ENCODE peak calls at places on chromosomes 7 and 10, in six cellular contexts. One of them, this sample, is unnamed.

GRCh38 chr7:12839508-12840153 is 152.2 kb downstream of the ARL4A start:
- DNase-seq in stimulated activated CD4-positive, alpha-beta T cell treated with anti-CD3 and anti-CD28 coated beads, TNF-alpha, amount 100 ng/mL, for 1 hour: no peak
- DNase-seq in psoas muscle: no peak
- DNase-seq in uterus: no peak
- DNase-seq in posterior cingulate gyrus: no peak
- DNase-seq in activated CD8-positive, alpha-beta memory T cell treated with anti-CD3 and anti-CD28 coated beads for 24 hours: no peak
- DNase-seq in this sample: no peak

GRCh38 chr7:140581411-140581810 is 59.2 kb downstream of the DENND2A start:
- DNase-seq in psoas muscle: no peak
- DNase-seq in uterus: no peak
- DNase-seq in stimulated activated CD4-positive, alpha-beta T cell treated with anti-CD3 and anti-CD28 coated beads, TNF-alpha, amount 100 ng/mL, for 1 hour: no peak
- DNase-seq in activated CD8-positive, alpha-beta memory T cell treated with anti-CD3 and anti-CD28 coated beads for 24 hours: no peak
- DNase-seq in posterior cingulate gyrus: peak
- DNase-seq in this sample: no peak

GRCh38 chr7:21326916-21327315 is 101.0 kb upstream of the SP4 start:
- DNase-seq in stimulated activated CD4-positive, alpha-beta T cell treated with anti-CD3 and anti-CD28 coated beads, TNF-alpha, amount 100 ng/mL, for 1 hour: no peak
- DNase-seq in uterus: no peak
- DNase-seq in posterior cingulate gyrus: no peak
- DNase-seq in activated CD8-positive, alpha-beta memory T cell treated with anti-CD3 and anti-CD28 coated beads for 24 hours: no peak
- DNase-seq in psoas muscle: no peak
- DNase-seq in this sample: no peak

GRCh38 chr7:82624965-82625364 is 181.4 kb upstream of the CACNA2D1 start:
- DNase-seq in stimulated activated CD4-positive, alpha-beta T cell treated with anti-CD3 and anti-CD28 coated beads, TNF-alpha, amount 100 ng/mL, for 1 hour: no peak
- DNase-seq in uterus: no peak
- DNase-seq in posterior cingulate gyrus: no peak
- DNase-seq in psoas muscle: no peak
- DNase-seq in activated CD8-positive, alpha-beta memory T cell treated with anti-CD3 and anti-CD28 coated beads for 24 hours: no peak
- DNase-seq in this sample: no peak

GRCh38 chr10:99958287-99958686 is 51.5 kb downstream of the DNMBP start:
- DNase-seq in posterior cingulate gyrus: no peak
- DNase-seq in activated CD8-positive, alpha-beta memory T cell treated with anti-CD3 and anti-CD28 coated beads for 24 hours: no peak
- DNase-seq in stimulated activated CD4-positive, alpha-beta T cell treated with anti-CD3 and anti-CD28 coated beads, TNF-alpha, amount 100 ng/mL, for 1 hour: no peak
- DNase-seq in psoas muscle: no peak
- DNase-seq in uterus: no peak
- DNase-seq in this sample: no peak

GRCh38 chr10:90742189-90742588 is 115.7 kb downstream of the HTR7 start:
- DNase-seq in stimulated activated CD4-positive, alpha-beta T cell treated with anti-CD3 and anti-CD28 coated beads, TNF-alpha, amount 100 ng/mL, for 1 hour: no peak
- DNase-seq in uterus: no peak
- DNase-seq in psoas muscle: no peak
- DNase-seq in activated CD8-positive, alpha-beta memory T cell treated with anti-CD3 and anti-CD28 coated beads for 24 hours: no peak
- DNase-seq in posterior cingulate gyrus: no peak
- DNase-seq in this sample: no peak

GRCh38 chr7:81715984-81716588 is 53.8 kb downstream of the HGF start:
- DNase-seq in activated CD8-positive, alpha-beta memory T cell treated with anti-CD3 and anti-CD28 coated beads for 24 hours: no peak
- DNase-seq in posterior cingulate gyrus: no peak
- DNase-seq in stimulated activated CD4-positive, alpha-beta T cell treated with anti-CD3 and anti-CD28 coated beads, TNF-alpha, amount 100 ng/mL, for 1 hour: no peak
- DNase-seq in uterus: no peak
- DNase-seq in psoas muscle: no peak
- DNase-seq in this sample: no peak

GRCh38 chr7:130912086-130912909 is 178.3 kb upstream of the KLF14 start:
- DNase-seq in psoas muscle: no peak
- DNase-seq in uterus: no peak
- DNase-seq in activated CD8-positive, alpha-beta memory T cell treated with anti-CD3 and anti-CD28 coated beads for 24 hours: peak
- DNase-seq in posterior cingulate gyrus: no peak
- DNase-seq in stimulated activated CD4-positive, alpha-beta T cell treated with anti-CD3 and anti-CD28 coated beads, TNF-alpha, amount 100 ng/mL, for 1 hour: no peak
- DNase-seq in this sample: no peak

GRCh38 chr10:12241810-12242529 is 46.0 kb downstream of the CDC123 start:
- DNase-seq in posterior cingulate gyrus: no peak
- DNase-seq in stimulated activated CD4-positive, alpha-beta T cell treated with anti-CD3 and anti-CD28 coated beads, TNF-alpha, amount 100 ng/mL, for 1 hour: no peak
- DNase-seq in psoas muscle: no peak
- DNase-seq in uterus: no peak
- DNase-seq in activated CD8-positive, alpha-beta memory T cell treated with anti-CD3 and anti-CD28 coated beads for 24 hours: peak
- DNase-seq in this sample: no peak

GRCh38 chr10:123771877-123772644 is 105.9 kb downstream of the GPR26 start:
- DNase-seq in uterus: no peak
- DNase-seq in stimulated activated CD4-positive, alpha-beta T cell treated with anti-CD3 and anti-CD28 coated beads, TNF-alpha, amount 100 ng/mL, for 1 hour: no peak
- DNase-seq in posterior cingulate gyrus: no peak
- DNase-seq in activated CD8-positive, alpha-beta memory T cell treated with anti-CD3 and anti-CD28 coated beads for 24 hours: no peak
- DNase-seq in psoas muscle: no peak
- DNase-seq in this sample: no peak

GRCh38 chr10:119541459-119542356 is 811 bp downstream of the RGS10 start:
- DNase-seq in stimulated activated CD4-positive, alpha-beta T cell treated with anti-CD3 and anti-CD28 coated beads, TNF-alpha, amount 100 ng/mL, for 1 hour: peak
- DNase-seq in activated CD8-positive, alpha-beta memory T cell treated with anti-CD3 and anti-CD28 coated beads for 24 hours: peak
- DNase-seq in psoas muscle: peak
- DNase-seq in posterior cingulate gyrus: no peak
- DNase-seq in uterus: peak
- DNase-seq in this sample: no peak

GRCh38 chr7:108515636-108516035 is 10.3 kb downstream of the PNPLA8 start:
- DNase-seq in activated CD8-positive, alpha-beta memory T cell treated with anti-CD3 and anti-CD28 coated beads for 24 hours: no peak
- DNase-seq in psoas muscle: no peak
- DNase-seq in uterus: no peak
- DNase-seq in posterior cingulate gyrus: no peak
- DNase-seq in stimulated activated CD4-positive, alpha-beta T cell treated with anti-CD3 and anti-CD28 coated beads, TNF-alpha, amount 100 ng/mL, for 1 hour: no peak
- DNase-seq in this sample: no peak

GRCh38 chr10:6164271-6165095 is 38.2 kb upstream of the PFKFB3 start:
- DNase-seq in stimulated activated CD4-positive, alpha-beta T cell treated with anti-CD3 and anti-CD28 coated beads, TNF-alpha, amount 100 ng/mL, for 1 hour: no peak
- DNase-seq in uterus: no peak
- DNase-seq in psoas muscle: no peak
- DNase-seq in posterior cingulate gyrus: peak
- DNase-seq in activated CD8-positive, alpha-beta memory T cell treated with anti-CD3 and anti-CD28 coated beads for 24 hours: peak
- DNase-seq in this sample: no peak

GRCh38 chr7:51369746-51370145 is 53.1 kb upstream of the COBL start:
- DNase-seq in posterior cingulate gyrus: no peak
- DNase-seq in stimulated activated CD4-positive, alpha-beta T cell treated with anti-CD3 and anti-CD28 coated beads, TNF-alpha, amount 100 ng/mL, for 1 hour: no peak
- DNase-seq in psoas muscle: no peak
- DNase-seq in uterus: no peak
- DNase-seq in activated CD8-positive, alpha-beta memory T cell treated with anti-CD3 and anti-CD28 coated beads for 24 hours: no peak
- DNase-seq in this sample: no peak

GRCh38 chr10:77173615-77174461 is 463.8 kb downstream of the KCNMA1 start:
- DNase-seq in activated CD8-positive, alpha-beta memory T cell treated with anti-CD3 and anti-CD28 coated beads for 24 hours: peak
- DNase-seq in posterior cingulate gyrus: peak
- DNase-seq in uterus: peak
- DNase-seq in psoas muscle: peak
- DNase-seq in stimulated activated CD4-positive, alpha-beta T cell treated with anti-CD3 and anti-CD28 coated beads, TNF-alpha, amount 100 ng/mL, for 1 hour: peak
- DNase-seq in this sample: peak

GRCh38 chr10:44974628-44975431 is 3.8 kb downstream of the DEPP1 start:
- DNase-seq in psoas muscle: peak
- DNase-seq in posterior cingulate gyrus: peak
- DNase-seq in activated CD8-positive, alpha-beta memory T cell treated with anti-CD3 and anti-CD28 coated beads for 24 hours: peak
- DNase-seq in uterus: peak
- DNase-seq in stimulated activated CD4-positive, alpha-beta T cell treated with anti-CD3 and anti-CD28 coated beads, TNF-alpha, amount 100 ng/mL, for 1 hour: peak
- DNase-seq in this sample: peak

GRCh38 chr7:142885311-142886230 is at the start of gene TRPV6:
- DNase-seq in activated CD8-positive, alpha-beta memory T cell treated with anti-CD3 and anti-CD28 coated beads for 24 hours: no peak
- DNase-seq in uterus: no peak
- DNase-seq in stimulated activated CD4-positive, alpha-beta T cell treated with anti-CD3 and anti-CD28 coated beads, TNF-alpha, amount 100 ng/mL, for 1 hour: no peak
- DNase-seq in psoas muscle: no peak
- DNase-seq in posterior cingulate gyrus: peak
- DNase-seq in this sample: no peak

GRCh38 chr10:80878330-80878729 is 340.6 kb downstream of the SH2D4B start:
- DNase-seq in posterior cingulate gyrus: no peak
- DNase-seq in activated CD8-positive, alpha-beta memory T cell treated with anti-CD3 and anti-CD28 coated beads for 24 hours: no peak
- DNase-seq in stimulated activated CD4-positive, alpha-beta T cell treated with anti-CD3 and anti-CD28 coated beads, TNF-alpha, amount 100 ng/mL, for 1 hour: no peak
- DNase-seq in psoas muscle: no peak
- DNase-seq in uterus: no peak
- DNase-seq in this sample: no peak

GRCh38 chr10:22550732-22551131 is 163.6 kb downstream of the PIP4K2A start:
- DNase-seq in activated CD8-positive, alpha-beta memory T cell treated with anti-CD3 and anti-CD28 coated beads for 24 hours: peak
- DNase-seq in stimulated activated CD4-positive, alpha-beta T cell treated with anti-CD3 and anti-CD28 coated beads, TNF-alpha, amount 100 ng/mL, for 1 hour: peak
- DNase-seq in uterus: peak
- DNase-seq in psoas muscle: peak
- DNase-seq in posterior cingulate gyrus: peak
- DNase-seq in this sample: peak

GRCh38 chr10:60978287-60979115 is 34.5 kb upstream of the RHOBTB1 start:
- DNase-seq in stimulated activated CD4-positive, alpha-beta T cell treated with anti-CD3 and anti-CD28 coated beads, TNF-alpha, amount 100 ng/mL, for 1 hour: no peak
- DNase-seq in psoas muscle: no peak
- DNase-seq in activated CD8-positive, alpha-beta memory T cell treated with anti-CD3 and anti-CD28 coated beads for 24 hours: no peak
- DNase-seq in posterior cingulate gyrus: no peak
- DNase-seq in uterus: no peak
- DNase-seq in this sample: no peak

GRCh38 chr10:28326516-28327493 is 23.9 kb upstream of the MPP7 start:
- DNase-seq in psoas muscle: no peak
- DNase-seq in stimulated activated CD4-positive, alpha-beta T cell treated with anti-CD3 and anti-CD28 coated beads, TNF-alpha, amount 100 ng/mL, for 1 hour: no peak
- DNase-seq in activated CD8-positive, alpha-beta memory T cell treated with anti-CD3 and anti-CD28 coated beads for 24 hours: peak
- DNase-seq in posterior cingulate gyrus: no peak
- DNase-seq in uterus: peak
- DNase-seq in this sample: no peak

GRCh38 chr7:139799586-139799985 is 21.8 kb upstream of the HIPK2 start:
- DNase-seq in stimulated activated CD4-positive, alpha-beta T cell treated with anti-CD3 and anti-CD28 coated beads, TNF-alpha, amount 100 ng/mL, for 1 hour: no peak
- DNase-seq in psoas muscle: no peak
- DNase-seq in posterior cingulate gyrus: peak
- DNase-seq in activated CD8-positive, alpha-beta memory T cell treated with anti-CD3 and anti-CD28 coated beads for 24 hours: no peak
- DNase-seq in uterus: no peak
- DNase-seq in this sample: no peak

GRCh38 chr10:65793738-65794425 is 1132.0 kb upstream of the LRRTM3 start:
- DNase-seq in posterior cingulate gyrus: no peak
- DNase-seq in stimulated activated CD4-positive, alpha-beta T cell treated with anti-CD3 and anti-CD28 coated beads, TNF-alpha, amount 100 ng/mL, for 1 hour: no peak
- DNase-seq in psoas muscle: no peak
- DNase-seq in uterus: no peak
- DNase-seq in activated CD8-positive, alpha-beta memory T cell treated with anti-CD3 and anti-CD28 coated beads for 24 hours: no peak
- DNase-seq in this sample: no peak

GRCh38 chr7:142409471-142409870 is 151.6 kb upstream of the PRSS58 start:
- DNase-seq in posterior cingulate gyrus: no peak
- DNase-seq in activated CD8-positive, alpha-beta memory T cell treated with anti-CD3 and anti-CD28 coated beads for 24 hours: no peak
- DNase-seq in uterus: no peak
- DNase-seq in stimulated activated CD4-positive, alpha-beta T cell treated with anti-CD3 and anti-CD28 coated beads, TNF-alpha, amount 100 ng/mL, for 1 hour: no peak
- DNase-seq in psoas muscle: no peak
- DNase-seq in this sample: no peak

GRCh38 chr7:47565841-47566240 is 16.1 kb downstream of the TNS3 start:
- DNase-seq in posterior cingulate gyrus: peak
- DNase-seq in activated CD8-positive, alpha-beta memory T cell treated with anti-CD3 and anti-CD28 coated beads for 24 hours: no peak
- DNase-seq in uterus: no peak
- DNase-seq in psoas muscle: no peak
- DNase-seq in stimulated activated CD4-positive, alpha-beta T cell treated with anti-CD3 and anti-CD28 coated beads, TNF-alpha, amount 100 ng/mL, for 1 hour: no peak
- DNase-seq in this sample: no peak

GRCh38 chr10:3948843-3949242 is 163.8 kb upstream of the KLF6 start:
- DNase-seq in uterus: peak
- DNase-seq in activated CD8-positive, alpha-beta memory T cell treated with anti-CD3 and anti-CD28 coated beads for 24 hours: peak
- DNase-seq in psoas muscle: peak
- DNase-seq in stimulated activated CD4-positive, alpha-beta T cell treated with anti-CD3 and anti-CD28 coated beads, TNF-alpha, amount 100 ng/mL, for 1 hour: no peak
- DNase-seq in posterior cingulate gyrus: no peak
- DNase-seq in this sample: peak

This sample was measured in NCI-H1436.